ENCODE peak calls at places on chromosome 17, in six cellular contexts. B is MM.1S, C is HCT116, I is SK-N-MC, U is neural progenitor cell, G is GM23248. D is an unnamed sample.

GRCh38 chr17:81716674-81716996 is 4.6 kb downstream of the SLC25A10 start:
- DNase-seq in B (no peak), C (no peak), I (no peak), U (no peak), G (no peak), D (no peak)

GRCh38 chr17:80446645-80447405 is 29.6 kb downstream of the NPTX1 start:
- DNase-seq in B (no peak), C (no peak), I (no peak), U (no peak), G (peak; percentile 78), D (no peak)

GRCh38 chr17:57498443-57498842 is 242.1 kb downstream of the MSI2 start:
- DNase-seq in B (no peak), C (no peak), I (no peak), U (no peak), G (no peak), D (no peak)

GRCh38 chr17:78675836-78676235 is 98.6 kb upstream of the DNAH17 start:
- DNase-seq in B (no peak), C (no peak), I (no peak), U (no peak), G (no peak), D (no peak)

GRCh38 chr17:36768355-36768754 is 167.0 kb downstream of the MRM1 start:
- DNase-seq in B (no peak), C (no peak), I (no peak), U (no peak), G (no peak), D (no peak)

GRCh38 chr17:15398291-15398690 is 56.9 kb upstream of the TEKT3 start:
- DNase-seq in B (no peak), C (peak; percentile 18), I (no peak), U (no peak), G (peak; percentile 80), D (no peak)

GRCh38 chr17:19561697-19562318 is 28.2 kb downstream of the SLC47A1 start:
- DNase-seq in B (no peak), C (no peak), I (no peak), U (no peak), G (no peak), D (no peak)

GRCh38 chr17:43967251-43967875 is 13.6 kb upstream of the PYY start:
- DNase-seq in B (no peak), C (no peak), I (no peak), U (no peak), G (peak; percentile 46), D (no peak)

GRCh38 chr17:77613181-77613580 is 345.3 kb upstream of the TNRC6C start:
- DNase-seq in B (no peak), C (no peak), I (no peak), U (no peak), G (peak; percentile 70), D (no peak)

GRCh38 chr17:78252111-78252634 is 20.7 kb downstream of the TMEM235 start:
- DNase-seq in B (peak; percentile 95), C (no peak), I (no peak), U (no peak), G (no peak), D (peak; percentile 88)

GRCh38 chr17:78132086-78132676 is 1.6 kb downstream of the TMC8 start:
- DNase-seq in B (peak; percentile 81), C (no peak), I (no peak), U (no peak), G (no peak), D (peak; percentile 71)

GRCh38 chr17:57016066-57016763 is 38.3 kb downstream of the SCPEP1 start:
- DNase-seq in B (no peak), C (no peak), I (no peak), U (no peak), G (no peak), D (no peak)

GRCh38 chr17:17832040-17832363 is 4.8 kb downstream of the SREBF1 start:
- DNase-seq in B (no peak), C (no peak), I (no peak), U (no peak), G (no peak), D (no peak)
- H3K27ac ChIP-seq in B (no peak overlapping the region), C (peak overlapping the region; percentile 48), I (no peak overlapping the region), U (no peak overlapping the region), G (no peak overlapping the region), D (no peak overlapping the region)

DNA sequence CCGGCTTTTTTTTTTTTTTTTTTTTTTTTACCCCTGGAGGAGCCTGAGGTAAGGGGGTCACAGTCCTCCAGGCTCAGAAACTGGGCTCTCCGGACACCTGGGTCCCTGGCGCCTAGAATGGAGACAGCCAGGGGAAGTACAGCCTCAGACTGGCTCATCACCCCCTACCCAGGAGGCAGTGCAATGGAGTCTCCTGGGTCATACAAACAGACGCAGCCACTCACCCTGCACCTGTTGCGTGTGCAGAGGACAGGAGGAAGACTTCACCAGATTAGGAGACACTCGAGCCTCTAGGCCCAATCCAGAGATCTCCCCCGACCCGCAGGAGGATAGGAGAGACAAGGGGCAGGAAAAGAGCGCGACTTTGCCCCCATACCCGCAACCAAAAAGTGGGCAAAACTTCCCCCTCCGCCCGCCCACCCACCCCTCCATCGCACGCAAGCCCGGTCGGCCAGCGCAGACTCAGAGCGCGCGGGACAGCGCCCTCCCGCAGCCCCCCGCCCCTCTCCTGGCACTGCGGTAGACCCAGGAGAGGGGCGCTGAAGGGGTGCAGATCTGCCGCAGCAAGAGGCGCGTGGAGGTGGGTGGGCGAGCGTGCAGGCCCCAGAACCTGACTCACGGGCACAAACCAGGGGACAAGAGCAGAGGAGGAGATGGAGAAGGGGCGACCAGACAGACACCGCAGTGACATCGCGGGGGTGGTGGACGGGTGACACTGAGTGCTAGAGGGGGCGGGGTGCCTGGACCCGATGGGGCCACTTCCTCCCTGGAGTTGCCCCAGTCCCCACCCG is 900 bp downstream of the HAP1 start:
- DNase-seq in B (no peak), C (no peak), I (no peak), U (peak; percentile 53), G (no peak), D (no peak)
- TF ChIP-seq EZH2 in B (no peak), C (no peak), I (no peak), U (peak; percentile 78), G (no peak), D (no peak)

GRCh38 chr17:50056217-50056960 is 479 bp downstream of the ITGA3 start:
- DNase-seq in B (peak; percentile 78), C (no peak), I (no peak), U (peak; percentile 93), G (peak; percentile 80), D (peak; percentile 29)

GRCh38 chr17:50056961-50057330 is 1.0 kb downstream of the ITGA3 start:
- DNase-seq in B (no peak), C (no peak), I (no peak), U (peak; percentile 49), G (peak; percentile 78), D (no peak)

GRCh38 chr17:50055055-50055425 is 870 bp upstream of the ITGA3 start:
- DNase-seq in B (peak; percentile 81), C (peak; percentile 93), I (no peak), U (peak; percentile 26), G (peak; percentile 53), D (no peak)

GRCh38 chr17:50057521-50057991 is 1.6 kb downstream of the ITGA3 start:
- DNase-seq in B (no peak), C (no peak), I (no peak), U (no peak), G (no peak), D (no peak)

GRCh38 chr17:50055426-50056216 is at the start of gene ITGA3:
- DNase-seq in B (peak; percentile 86), C (peak; percentile 98), I (no peak), U (peak; percentile 92), G (peak; percentile 96), D (peak; percentile 68)
- H3K4me3 ChIP-seq in B (peak within 1 kb of the TSS; percentile 57), C (peak within 1 kb of the TSS; percentile 88), I (peak within 1 kb of the TSS; percentile 83), U (peak within 1 kb of the TSS; percentile 82), G (peak within 1 kb of the TSS; percentile 83), D (peak within 1 kb of the TSS; percentile 58)

GRCh38 chr17:42136654-42137051 is 14.0 kb downstream of the HSPB9 start:
- DNase-seq in B (no peak), C (no peak), I (no peak), U (no peak), G (no peak), D (no peak)
- H3K27ac ChIP-seq in B (no peak overlapping the region), C (no peak overlapping the region), I (no peak overlapping the region), U (no peak overlapping the region), G (no peak overlapping the region), D (no peak overlapping the region)

GRCh38 chr17:17493986-17494466 is 2.2 kb downstream of the RASD1 start:
- DNase-seq in B (no peak), C (no peak), I (no peak), U (peak; percentile 70), G (peak; percentile 12), D (no peak)

GRCh38 chr17:17497065-17497844 is 1.1 kb upstream of the RASD1 start:
- DNase-seq in B (no peak), C (no peak), I (no peak), U (no peak), G (peak; percentile 42), D (no peak)

GRCh38 chr17:17494499-17495447 is 1.4 kb downstream of the RASD1 start:
- DNase-seq in B (peak; percentile 35), C (no peak), I (no peak), U (peak; percentile 77), G (peak; percentile 81), D (no peak)

GRCh38 chr17:17496189-17497064 is at the start of gene RASD1:
- DNase-seq in B (peak; percentile 84), C (no peak), I (no peak), U (peak; percentile 92), G (peak; percentile 97), D (peak; percentile 62)

GRCh38 chr17:17495448-17496188 is 577 bp downstream of the RASD1 start:
- DNase-seq in B (no peak), C (no peak), I (no peak), U (peak; percentile 63), G (peak; percentile 56), D (no peak)
- TF ChIP-seq EZH2 in B (no peak), C (no peak), I (no peak), U (peak; percentile 88), G (no peak), D (no peak)

DNA sequence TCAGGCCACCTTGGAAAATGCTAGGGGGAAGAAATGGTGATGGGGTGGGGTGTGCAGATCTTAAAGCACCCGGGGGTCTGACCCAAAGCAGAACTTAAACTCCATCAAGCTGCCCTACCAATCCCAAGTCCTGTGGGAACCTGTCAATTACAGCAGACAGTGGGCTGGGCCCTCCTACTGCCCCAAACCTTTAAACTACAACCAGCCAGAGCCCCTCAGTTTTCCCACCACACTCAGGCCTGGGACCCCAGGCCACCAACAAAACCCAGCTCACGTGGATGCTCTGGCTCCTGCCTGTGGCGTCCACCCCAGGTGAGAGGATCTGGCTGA is 2.7 kb downstream of the MYO18A start:
- DNase-seq in B (no peak), C (no peak), I (no peak), U (no peak), G (no peak), D (no peak)
- H3K4me3 ChIP-seq in B (no peak overlapping the region), C (peak overlapping the region; percentile 8), I (no peak overlapping the region), U (no peak overlapping the region), G (no peak overlapping the region), D (no peak overlapping the region)

DNA sequence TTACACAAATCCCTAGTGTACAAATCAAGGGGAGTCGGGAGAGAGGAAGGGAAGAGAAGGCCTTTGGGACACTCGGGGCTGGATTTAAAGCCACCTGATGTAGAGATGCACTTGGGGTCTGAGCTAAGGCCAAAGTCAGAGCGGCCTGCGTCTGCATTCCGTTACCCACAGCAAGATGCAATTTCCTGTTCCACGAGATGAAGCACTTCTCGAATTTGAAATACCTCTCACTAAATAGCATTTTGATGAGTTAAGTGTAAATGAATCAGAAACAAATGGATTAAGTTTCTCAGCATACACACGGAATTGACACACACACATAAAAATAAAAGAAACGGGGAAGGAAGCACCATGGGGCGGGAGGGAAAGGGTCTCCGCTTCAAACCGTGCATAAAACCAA is 386.0 kb downstream of the SOX9 start:
- DNase-seq in B (no peak), C (no peak), I (no peak), U (no peak), G (no peak), D (no peak)
- H3K27ac ChIP-seq in B (no peak overlapping the region), C (no peak overlapping the region), I (no peak overlapping the region), U (no peak overlapping the region), G (no peak overlapping the region), D (no peak overlapping the region)

GRCh38 chr17:47728214-47728877 is 4.7 kb upstream of the TBX21 start:
- DNase-seq in B (no peak), C (no peak), I (no peak), U (no peak), G (no peak), D (no peak)
- TF ChIP-seq EZH2 in B (no peak), C (no peak), I (no peak), U (no peak), G (no peak), D (no peak)